ENCODE peak calls at places on chromosomes 11 and 22, in nine cellular contexts. V, R, G, W, F, N, X, P and Q are unnamed samples.
A peak's percentile ranks its signal among the peaks of the same experiment; 100 is the strongest.

GRCh38 chr11:6995703-6996102 is 24.4 kb downstream of the ZNF214 start:
- DNase-seq in V (peak; percentile 28), R (no peak), G (no peak), W (no peak), F (no peak), N (no peak), X (no peak), P (no peak), Q (no peak)

GRCh38 chr11:1116666-1117390 is 40.9 kb upstream of the MUC5AC start:
- DNase-seq in V (no peak), R (no peak), G (no peak), W (no peak), F (no peak), N (peak; percentile 36), X (peak; percentile 20), P (no peak), Q (no peak)

GRCh38 chr11:123241874-123242538 is 47.0 kb upstream of the CLMP start:
- DNase-seq in V (no peak), R (no peak), G (no peak), W (no peak), F (no peak), N (no peak), X (no peak), P (no peak), Q (no peak)

GRCh38 chr11:106425819-106426218 is 348.4 kb downstream of the AASDHPPT start:
- DNase-seq in V (no peak), R (no peak), G (no peak), W (no peak), F (no peak), N (no peak), X (no peak), P (no peak), Q (no peak)

GRCh38 chr22:27472975-27473374 is 328.6 kb downstream of the MN1 start:
- DNase-seq in V (no peak), R (no peak), G (no peak), W (no peak), F (no peak), N (no peak), X (no peak), P (no peak), Q (no peak)

GRCh38 chr11:128502736-128503135 is 84.6 kb downstream of the ETS1 start:
- DNase-seq in V (no peak), R (no peak), G (no peak), W (no peak), F (no peak), N (no peak), X (no peak), P (peak; percentile 86), Q (no peak)

GRCh38 chr11:10305964-10306918 is 1.4 kb downstream of the ADM start:
- DNase-seq in V (peak; percentile 75), R (peak; percentile 65), G (peak; percentile 32), W (no peak), F (peak; percentile 61), N (peak; percentile 59), X (no peak), P (no peak), Q (peak; percentile 14)

GRCh38 chr11:65742353-65742752 is 21.8 kb upstream of the RNASEH2C start:
- DNase-seq in V (no peak), R (no peak), G (no peak), W (no peak), F (no peak), N (no peak), X (no peak), P (no peak), Q (no peak)

GRCh38 chr11:77568306-77568705 is 21.4 kb upstream of the AQP11 start:
- DNase-seq in V (no peak), R (no peak), G (no peak), W (no peak), F (no peak), N (no peak), X (no peak), P (no peak), Q (no peak)

GRCh38 chr11:66867425-66868040 is 10.7 kb downstream of the LRFN4 start:
- DNase-seq in V (peak; percentile 52), R (no peak), G (no peak), W (no peak), F (no peak), N (no peak), X (no peak), P (no peak), Q (no peak)

GRCh38 chr11:57491371-57492061 is 24.0 kb downstream of the SLC43A1 start:
- DNase-seq in V (peak; percentile 85), R (peak; percentile 78), G (no peak), W (no peak), F (peak; percentile 83), N (peak; percentile 76), X (no peak), P (no peak), Q (no peak)

GRCh38 chr22:40426671-40427070 is 56.3 kb downstream of the SGSM3 start:
- DNase-seq in V (no peak), R (no peak), G (no peak), W (no peak), F (no peak), N (peak; percentile 76), X (no peak), P (no peak), Q (no peak)

GRCh38 chr11:6095798-6096197 is 11.7 kb upstream of the OR56B4 start:
- DNase-seq in V (no peak), R (no peak), G (no peak), W (no peak), F (no peak), N (no peak), X (no peak), P (no peak), Q (no peak)

GRCh38 chr11:103700605-103701004 is 335.8 kb upstream of the DDI1 start:
- DNase-seq in V (no peak), R (no peak), G (no peak), W (no peak), F (no peak), N (no peak), X (no peak), P (peak; percentile 84), Q (no peak)

GRCh38 chr11:71927813-71928738 is at the start of gene XNDC1N:
- DNase-seq in V (peak; percentile 92), R (peak; percentile 55), G (peak; percentile 80), W (peak; percentile 51), F (peak; percentile 80), N (peak; percentile 68), X (peak; percentile 74), P (peak; percentile 82), Q (peak; percentile 85)

GRCh38 chr11:84408946-84409411 is 1122.8 kb upstream of the CCDC90B start:
- DNase-seq in V (peak; percentile 51), R (no peak), G (no peak), W (no peak), F (no peak), N (no peak), X (no peak), P (no peak), Q (no peak)

GRCh38 chr11:7270233-7270760 is 18.6 kb downstream of the SYT9 start:
- DNase-seq in V (no peak), R (no peak), G (no peak), W (no peak), F (no peak), N (no peak), X (no peak), P (no peak), Q (no peak)

GRCh38 chr11:121309688-121310087 is 17.1 kb downstream of the SC5D start:
- DNase-seq in V (no peak), R (no peak), G (no peak), W (no peak), F (no peak), N (no peak), X (no peak), P (no peak), Q (no peak)

GRCh38 chr11:115784796-115785521 is 280.7 kb upstream of the CADM1 start:
- DNase-seq in V (no peak), R (no peak), G (peak; percentile 35), W (no peak), F (no peak), N (no peak), X (no peak), P (no peak), Q (no peak)

GRCh38 chr11:19676508-19677379 is 35.9 kb upstream of the NAV2 start:
- DNase-seq in V (peak; percentile 27), R (no peak), G (peak; percentile 60), W (no peak), F (no peak), N (no peak), X (peak; percentile 35), P (no peak), Q (no peak)

GRCh38 chr11:26862801-26863200 is 131.1 kb upstream of the FIBIN start:
- DNase-seq in V (no peak), R (no peak), G (no peak), W (no peak), F (no peak), N (no peak), X (no peak), P (no peak), Q (no peak)
- TF ChIP-seq CTCF in V (no peak), R (no peak), G (no peak), W (no peak), F (no peak), N (no peak), X (no peak), P (no peak), Q (no peak)

DNA sequence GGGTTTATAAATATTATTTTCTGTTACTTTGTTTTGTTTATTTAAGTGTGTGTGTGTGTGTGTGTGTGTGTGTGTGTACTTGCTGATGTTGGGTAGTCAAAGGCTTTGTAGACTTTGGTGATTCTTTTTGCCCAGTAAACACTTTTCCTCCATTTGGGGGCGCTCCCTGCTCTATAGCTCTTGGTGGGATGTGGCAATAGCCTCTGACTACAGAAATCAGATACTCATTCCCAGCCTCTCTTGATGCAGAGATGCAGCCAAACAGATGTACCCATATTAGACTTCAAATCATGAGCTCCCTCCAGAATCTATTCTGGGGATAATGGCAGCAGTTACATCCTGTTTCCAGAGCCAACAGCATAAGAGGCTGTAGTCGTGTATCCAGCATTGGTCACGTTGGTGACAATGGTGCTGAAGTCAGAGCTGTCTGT is 33.4 kb upstream of the APOL5 start:
- DNase-seq in V (peak; percentile 67), R (peak; percentile 39), G (peak; percentile 32), W (no peak), F (peak; percentile 59), N (no peak), X (no peak), P (peak; percentile 66), Q (no peak)
- TF ChIP-seq CTCF in V (peak; percentile 58), R (no peak), G (no peak), W (no peak), F (peak; percentile 54), N (peak; percentile 31), X (no peak), P (peak; percentile 35), Q (no peak)

DNA sequence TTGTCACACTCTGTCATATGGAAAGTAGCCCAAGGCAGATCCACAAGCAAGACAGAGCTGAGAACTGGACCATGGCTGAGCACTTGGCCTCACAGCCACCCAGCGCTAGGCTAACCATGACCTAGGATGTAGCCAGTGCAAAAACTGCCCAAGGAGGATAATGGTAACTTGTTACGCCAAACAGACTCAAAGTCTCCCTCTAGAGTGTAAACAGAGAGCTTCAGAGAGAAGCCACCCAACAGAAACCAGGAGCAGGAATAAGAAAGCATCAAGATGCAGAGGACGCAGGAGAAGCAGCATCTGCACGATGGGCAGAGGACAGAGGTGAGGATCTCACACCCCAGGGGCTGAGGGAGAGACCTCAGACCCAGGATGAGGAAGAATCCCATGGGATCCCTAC is 97.9 kb downstream of the RCN1 start:
- DNase-seq in V (peak; percentile 57), R (no peak), G (no peak), W (no peak), F (no peak), N (no peak), X (no peak), P (no peak), Q (no peak)
- TF ChIP-seq CTCF in V (peak; percentile 43), R (no peak), G (no peak), W (no peak), F (peak; percentile 36), N (no peak), X (no peak), P (no peak), Q (no peak)

GRCh38 chr11:12287374-12288211 is 89.8 kb upstream of the PARVA start:
- DNase-seq in V (peak; percentile 80), R (peak; percentile 78), G (peak; percentile 86), W (no peak), F (peak; percentile 89), N (peak; percentile 77), X (no peak), P (peak; percentile 94), Q (no peak)
- TF ChIP-seq CTCF in V (peak; percentile 70), R (no peak), G (peak; percentile 45), W (no peak), F (peak; percentile 77), N (no peak), X (no peak), P (peak; percentile 62), Q (no peak)